ENCODE peak calls at places on chromosome 12, in ten cellular contexts. J is breast epithelium; L is H7; I is CD4-positive, alpha-beta T cell; C is aorta; M is hepatocyte; Q is naive thymus-derived CD4-positive, alpha-beta T cell; F is ovary; P is Panc1; Y is neural progenitor cell. U is an unnamed sample.

GRCh38 chr12:57816855-57817151 is 1.7 kb downstream of the AVIL start:
- DNase-seq in C (no peak), P (no peak), J (no peak), M (no peak), I (no peak), F (no peak), Q (no peak), Y (no peak), L (no peak), U (peak; percentile 75)

GRCh38 chr12:68332726-68333630 is 816 bp upstream of the MDM1 start:
- DNase-seq in Q (no peak), P (no peak), L (no peak), I (no peak), M (no peak), F (no peak), J (no peak), Y (no peak), C (no peak), U (no peak)

GRCh38 chr12:39692258-39692853 is 72.8 kb upstream of the ABCD2 start:
- DNase-seq in P (no peak), J (no peak), Q (no peak), M (no peak), C (no peak), F (no peak), Y (no peak), L (no peak), I (no peak), U (no peak)

GRCh38 chr12:89390802-89391673 is 38.7 kb upstream of the DUSP6 start:
- DNase-seq in F (no peak), L (no peak), Q (no peak), M (peak; percentile 40), J (no peak), Y (no peak), I (no peak), C (no peak), P (peak; percentile 24), U (no peak)

GRCh38 chr12:47710283-47710682 is 4.5 kb upstream of the RPAP3 start:
- DNase-seq in C (no peak), M (no peak), F (no peak), I (no peak), Q (no peak), L (no peak), P (no peak), Y (no peak), J (no peak), U (no peak)

GRCh38 chr12:124207617-124208016 is 87.3 kb upstream of the RFLNA start:
- DNase-seq in Y (no peak), J (no peak), I (no peak), M (no peak), L (no peak), P (no peak), F (no peak), C (no peak), Q (no peak), U (no peak)

GRCh38 chr12:103805961-103806360 is 35.1 kb downstream of the NT5DC3 start:
- DNase-seq in Y (no peak), P (no peak), C (no peak), I (no peak), M (no peak), Q (no peak), L (no peak), F (no peak), J (no peak), U (no peak)

GRCh38 chr12:15627995-15628945 is 160.9 kb downstream of the EPS8 start:
- DNase-seq in J (no peak), L (no peak), M (peak; percentile 13), I (no peak), F (no peak), Q (no peak), C (no peak), Y (no peak), P (no peak), U (no peak)

GRCh38 chr12:75739916-75740315 is 228.5 kb upstream of the KRR1 start:
- DNase-seq in C (no peak), F (no peak), M (no peak), Y (no peak), I (no peak), Q (no peak), P (no peak), L (no peak), J (no peak), U (no peak)

GRCh38 chr12:45547822-45548221 is 181.7 kb upstream of the ARID2 start:
- DNase-seq in L (no peak), Q (no peak), M (no peak), I (no peak), Y (no peak), C (no peak), F (no peak), J (no peak), P (no peak), U (no peak)

GRCh38 chr12:83753205-83753604 is 1066.5 kb downstream of the TMTC2 start:
- DNase-seq in C (no peak), J (no peak), Y (no peak), F (no peak), M (no peak), L (no peak), P (no peak), Q (no peak), I (no peak), U (no peak)

GRCh38 chr12:22100952-22101748 is 55.1 kb downstream of the CMAS start:
- DNase-seq in I (peak; percentile 10), M (peak; percentile 57), Y (peak; percentile 63), P (peak; percentile 18), C (no peak), Q (no peak), J (no peak), L (peak; percentile 38), F (no peak), U (no peak)

DNA sequence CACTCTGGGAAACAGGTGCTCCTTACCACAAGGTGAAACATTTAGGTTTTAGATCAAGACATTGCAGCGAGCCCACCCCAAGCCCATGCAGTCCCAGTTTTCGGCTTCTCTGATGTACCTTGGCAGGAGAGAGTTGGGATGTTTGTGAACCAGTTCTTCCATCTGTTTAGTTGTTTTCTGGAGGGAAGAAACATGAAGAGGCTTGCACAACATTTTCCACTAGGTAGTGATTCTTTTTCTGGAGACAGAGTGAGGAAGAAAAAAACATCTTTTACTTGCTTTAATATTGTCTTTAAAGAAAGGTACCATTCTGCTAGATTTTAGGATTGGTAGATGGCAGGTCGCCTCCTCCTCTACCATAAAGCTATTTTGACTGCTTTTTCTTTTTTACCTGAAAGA is 1.8 kb downstream of the LGR5 start:
- DNase-seq in I (no peak), L (no peak), M (no peak), F (no peak), Y (no peak), J (no peak), C (no peak), Q (no peak), P (no peak), U (no peak)
- H3K27me3 ChIP-seq in I (peaks cover 77% of the 10 kb centered on the region), L (peaks cover 56% of the 10 kb centered on the region), M (peaks cover 46% of the 10 kb centered on the region), F (no peaks in the 10 kb centered on the region), Y (peaks cover 82% of the 10 kb centered on the region), J (no peaks in the 10 kb centered on the region), C (no peaks in the 10 kb centered on the region), Q (peaks cover 11% of the 10 kb centered on the region), P (peaks cover 51% of the 10 kb centered on the region), U (peaks cover 47% of the 10 kb centered on the region)

GRCh38 chr12:53994268-53994690 is 5.7 kb upstream of the HOXC9 start:
- DNase-seq in Y (no peak), J (no peak), M (no peak), L (peak; percentile 70), F (peak; percentile 65), Q (no peak), P (no peak), I (no peak), C (no peak), U (no peak)
- H3K27me3 ChIP-seq in Y (peaks cover 100% of the 10 kb centered on the region), J (peaks cover 3% of the 10 kb centered on the region), M (peaks cover 99% of the 10 kb centered on the region), L (peaks cover 100% of the 10 kb centered on the region), F (no peaks in the 10 kb centered on the region), Q (peaks cover 89% of the 10 kb centered on the region), P (no peaks in the 10 kb centered on the region), I (peaks cover 100% of the 10 kb centered on the region), C (peaks cover 6% of the 10 kb centered on the region), U (peaks cover 100% of the 10 kb centered on the region)

GRCh38 chr12:53750812-53751335 is 905 bp downstream of the CISTR start:
- DNase-seq in F (peak; percentile 61), M (peak; percentile 39), P (no peak), Y (peak; percentile 67), C (no peak), I (no peak), L (peak; percentile 84), Q (no peak), J (no peak), U (peak; percentile 57)
- H3K27me3 ChIP-seq in F (no peaks in the 10 kb centered on the region), M (peaks cover 89% of the 10 kb centered on the region), P (no peaks in the 10 kb centered on the region), Y (peaks cover 98% of the 10 kb centered on the region), C (no peaks in the 10 kb centered on the region), I (peaks cover 48% of the 10 kb centered on the region), L (peaks cover 86% of the 10 kb centered on the region), Q (no peaks in the 10 kb centered on the region), J (no peaks in the 10 kb centered on the region), U (peaks cover 52% of the 10 kb centered on the region)

GRCh38 chr12:2456122-2456812 is 338.5 kb upstream of the FKBP4 start:
- DNase-seq in M (no peak), Y (no peak), I (no peak), F (no peak), P (no peak), Q (no peak), L (no peak), C (no peak), J (no peak), U (no peak)

GRCh38 chr12:2458113-2458414 is 336.7 kb upstream of the FKBP4 start:
- DNase-seq in M (no peak), P (no peak), I (no peak), C (no peak), Y (no peak), F (no peak), J (no peak), L (no peak), Q (no peak), U (no peak)

GRCh38 chr12:2455410-2455809 is 339.4 kb upstream of the FKBP4 start:
- DNase-seq in L (no peak), C (no peak), I (no peak), Y (no peak), J (no peak), Q (no peak), F (no peak), P (no peak), M (no peak), U (no peak)

GRCh38 chr12:2456813-2457186 is 338.0 kb upstream of the FKBP4 start:
- DNase-seq in Q (no peak), J (no peak), M (no peak), L (no peak), I (no peak), C (no peak), Y (no peak), F (no peak), P (no peak), U (no peak)

DNA sequence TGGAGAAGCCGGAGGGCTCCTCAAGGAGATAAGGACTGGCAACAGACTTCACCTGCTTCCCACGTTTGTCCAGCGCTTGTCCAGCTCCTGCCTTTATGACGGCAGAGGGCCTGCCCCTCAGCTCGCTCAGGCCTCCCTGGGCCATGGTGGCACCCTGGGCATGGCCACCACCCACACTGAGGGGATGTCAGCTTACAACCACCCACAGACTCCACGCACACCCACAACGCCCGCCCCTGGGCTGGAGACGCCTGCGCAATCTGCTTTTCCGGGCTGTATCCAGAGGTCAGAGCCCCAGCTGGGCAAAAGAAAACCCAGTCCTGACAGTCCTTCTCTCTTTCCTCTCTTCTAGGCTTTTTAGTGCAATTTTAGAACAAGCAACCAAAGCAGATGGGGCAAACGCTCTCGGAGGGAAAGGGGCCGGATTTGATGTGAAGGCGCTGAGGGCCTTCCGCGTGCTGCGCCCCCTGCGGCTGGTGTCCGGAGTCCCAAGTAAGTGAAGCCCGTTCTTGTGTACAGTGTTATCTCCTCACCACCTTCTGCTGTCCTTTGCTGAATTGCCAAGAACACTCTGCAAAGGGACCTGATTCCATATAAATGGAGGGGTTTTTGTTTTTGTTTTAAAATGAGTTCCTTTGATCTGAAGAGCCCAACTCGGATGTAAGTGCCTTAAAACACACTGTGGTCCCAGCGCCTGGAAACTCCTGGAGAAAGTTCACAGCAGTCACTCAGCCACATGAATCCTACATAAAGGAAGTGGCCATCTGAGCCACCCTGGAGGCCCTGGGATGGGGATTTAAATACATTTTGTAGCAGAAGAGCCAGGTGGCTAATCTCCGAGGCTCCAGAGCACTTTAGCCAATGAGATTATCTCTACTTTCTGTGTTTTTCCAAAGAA is 337.3 kb upstream of the FKBP4 start:
- DNase-seq in F (no peak), C (no peak), P (no peak), Y (peak; percentile 54), Q (no peak), J (no peak), L (peak; percentile 72), I (no peak), M (no peak), U (no peak)
- H3K27me3 ChIP-seq in F (no peaks in the 10 kb centered on the region), C (no peaks in the 10 kb centered on the region), P (no peaks in the 10 kb centered on the region), Y (no peaks in the 10 kb centered on the region), Q (no peaks in the 10 kb centered on the region), J (no peaks in the 10 kb centered on the region), L (no peaks in the 10 kb centered on the region), I (no peaks in the 10 kb centered on the region), M (no peaks in the 10 kb centered on the region), U (no peaks in the 10 kb centered on the region)